ENCODE peak calls at places on chromosomes 1 and 21, in nine cellular contexts. P, E, K, V, S, H, X, T and N are unnamed samples.

GRCh38 chr1:172482044-172482443 is 38.2 kb upstream of the PIGC start:
- DNase-seq in P (no peak), E (no peak), K (no peak), V (no peak), S (no peak), H (no peak), X (no peak), T (no peak), N (no peak)

GRCh38 chr1:6300342-6301141 is 39.6 kb upstream of the GPR153 start:
- DNase-seq in P (no peak), E (no peak), K (peak), V (no peak), S (no peak), H (no peak), X (no peak), T (no peak), N (no peak)

GRCh38 chr1:33327587-33328325 is 6.9 kb upstream of the A3GALT2 start:
- DNase-seq in P (no peak), E (no peak), K (peak), V (peak), S (peak), H (no peak), X (no peak), T (peak), N (peak)

GRCh38 chr1:64505232-64505943 is 35.5 kb downstream of the CACHD1 start:
- DNase-seq in P (peak), E (no peak), K (no peak), V (no peak), S (peak), H (no peak), X (no peak), T (no peak), N (no peak)

GRCh38 chr1:189659731-189660130 is 817.9 kb downstream of the BRINP3 start:
- DNase-seq in P (no peak), E (no peak), K (peak), V (no peak), S (no peak), H (no peak), X (no peak), T (no peak), N (no peak)

GRCh38 chr1:9858293-9859035 is 34.7 kb upstream of the CLSTN1 start:
- DNase-seq in P (no peak), E (no peak), K (no peak), V (no peak), S (no peak), H (no peak), X (no peak), T (no peak), N (no peak)

GRCh38 chr1:16922466-16922865 is 735 bp downstream of the CROCC start:
- DNase-seq in P (no peak), E (no peak), K (no peak), V (no peak), S (no peak), H (no peak), X (no peak), T (no peak), N (no peak)

GRCh38 chr1:32464716-32465540 is at the start of gene ZBTB8B:
- DNase-seq in P (no peak), E (no peak), K (peak), V (peak), S (peak), H (peak), X (peak), T (peak), N (no peak)

GRCh38 chr21:43278359-43278758 is 109.6 kb downstream of the CRYAA start:
- DNase-seq in P (no peak), E (no peak), K (no peak), V (no peak), S (no peak), H (no peak), X (no peak), T (no peak), N (no peak)

GRCh38 chr1:28273216-28273860 is 14.0 kb downstream of the SESN2 start:
- DNase-seq in P (no peak), E (no peak), K (no peak), V (no peak), S (no peak), H (no peak), X (no peak), T (no peak), N (no peak)

GRCh38 chr1:215631489-215631888 is 64.4 kb downstream of the KCTD3 start:
- DNase-seq in P (no peak), E (no peak), K (peak), V (no peak), S (peak), H (no peak), X (no peak), T (no peak), N (no peak)

GRCh38 chr1:15788624-15789301 is 18.7 kb downstream of the UQCRHL start:
- DNase-seq in P (no peak), E (no peak), K (peak), V (no peak), S (peak), H (peak), X (no peak), T (no peak), N (no peak)

GRCh38 chr1:159921700-159922498 is 3.4 kb downstream of the TAGLN2 start:
- DNase-seq in P (no peak), E (no peak), K (no peak), V (no peak), S (peak), H (no peak), X (no peak), T (no peak), N (no peak)

GRCh38 chr1:32619701-32620485 is 30.5 kb downstream of the ZBTB8OS start:
- DNase-seq in P (no peak), E (no peak), K (no peak), V (no peak), S (no peak), H (no peak), X (no peak), T (peak), N (no peak)

GRCh38 chr1:166133276-166133841 is 33.4 kb downstream of the FAM78B start:
- DNase-seq in P (no peak), E (no peak), K (peak), V (no peak), S (no peak), H (no peak), X (peak), T (no peak), N (no peak)

GRCh38 chr1:149972547-149972946 is 35.9 kb upstream of the MTMR11 start:
- DNase-seq in P (no peak), E (no peak), K (no peak), V (no peak), S (no peak), H (no peak), X (no peak), T (no peak), N (no peak)

GRCh38 chr1:159892944-159893343 is 7.0 kb downstream of the CFAP45 start:
- DNase-seq in P (no peak), E (no peak), K (peak), V (no peak), S (no peak), H (no peak), X (no peak), T (no peak), N (no peak)

GRCh38 chr1:198545156-198545555 is 4.7 kb upstream of the ATP6V1G3 start:
- DNase-seq in P (no peak), E (no peak), K (no peak), V (no peak), S (no peak), H (no peak), X (no peak), T (no peak), N (no peak)

GRCh38 chr1:110218137-110218536 is 8.0 kb downstream of the KCNC4 start:
- DNase-seq in P (no peak), E (no peak), K (no peak), V (no peak), S (no peak), H (no peak), X (no peak), T (no peak), N (no peak)

GRCh38 chr1:75632350-75632949 is 21.5 kb upstream of the SLC44A5 start:
- DNase-seq in P (no peak), E (no peak), K (peak), V (no peak), S (no peak), H (no peak), X (peak), T (peak), N (no peak)

GRCh38 chr1:201170533-201171062 is 16.3 kb upstream of the TMEM9 start:
- DNase-seq in P (peak), E (peak), K (peak), V (peak), S (peak), H (peak), X (peak), T (peak), N (peak)

GRCh38 chr1:230752407-230752806 is 5.2 kb downstream of the CAPN9 start:
- DNase-seq in P (no peak), E (no peak), K (no peak), V (no peak), S (no peak), H (no peak), X (no peak), T (peak), N (no peak)

GRCh38 chr1:165827199-165828102 is at the start of gene UCK2:
- DNase-seq in P (peak), E (peak), K (peak), V (peak), S (peak), H (peak), X (peak), T (peak), N (no peak)

GRCh38 chr1:162587761-162588260 is 26.3 kb downstream of the UAP1 start:
- DNase-seq in P (no peak), E (no peak), K (no peak), V (no peak), S (no peak), H (no peak), X (no peak), T (no peak), N (no peak)

GRCh38 chr1:1181129-1181937 is 7.7 kb downstream of the TTLL10 start:
- DNase-seq in P (no peak), E (no peak), K (no peak), V (no peak), S (no peak), H (no peak), X (no peak), T (no peak), N (no peak)

GRCh38 chr1:117210831-117211261 is at the start of gene VTCN1:
- DNase-seq in P (no peak), E (no peak), K (peak), V (no peak), S (no peak), H (no peak), X (peak), T (no peak), N (no peak)

GRCh38 chr1:239922778-239923522 is 168.7 kb upstream of the FMN2 start:
- DNase-seq in P (no peak), E (no peak), K (no peak), V (no peak), S (peak), H (no peak), X (no peak), T (no peak), N (no peak)

GRCh38 chr1:69520326-69520725 is 47.4 kb upstream of the LRRC7 start:
- DNase-seq in P (no peak), E (no peak), K (no peak), V (no peak), S (no peak), H (no peak), X (no peak), T (no peak), N (no peak)

GRCh38 chr1:226722240-226722900 is 16.7 kb downstream of the ITPKB start:
- DNase-seq in P (no peak), E (no peak), K (no peak), V (no peak), S (no peak), H (no peak), X (no peak), T (peak), N (no peak)

GRCh38 chr1:208183977-208184901 is 59.9 kb downstream of the PLXNA2 start:
- DNase-seq in P (no peak), E (no peak), K (peak), V (no peak), S (peak), H (peak), X (peak), T (no peak), N (peak)

GRCh38 chr1:147800852-147801251 is 40.5 kb upstream of the GJA5 start:
- DNase-seq in P (no peak), E (no peak), K (peak), V (no peak), S (no peak), H (no peak), X (no peak), T (no peak), N (no peak)

GRCh38 chr1:165411396-165411795 is 33.5 kb downstream of the RXRG start:
- DNase-seq in P (no peak), E (no peak), K (no peak), V (no peak), S (no peak), H (no peak), X (no peak), T (no peak), N (no peak)

GRCh38 chr1:151986501-151987190 is 7.0 kb downstream of the S100A10 start:
- DNase-seq in P (no peak), E (no peak), K (no peak), V (no peak), S (peak), H (no peak), X (no peak), T (no peak), N (no peak)

GRCh38 chr1:154157520-154158306 is 2.8 kb upstream of the NUP210L start:
- DNase-seq in P (no peak), E (peak), K (no peak), V (no peak), S (peak), H (no peak), X (no peak), T (peak), N (no peak)